ENCODE peak calls at places on chromosomes 6 and 20, in ten cellular contexts. F, K, S, N, B, Q, D, J, M and Z are unnamed samples.

GRCh38 chr6:148926478-148926877 is 179.6 kb downstream of the UST start:
- DNase-seq in F (no peak), B (peak; percentile 5), K (no peak), Q (no peak), S (no peak), D (no peak), J (no peak), N (no peak), M (no peak), Z (no peak)

GRCh38 chr6:121573466-121573865 is 138.0 kb downstream of the GJA1 start:
- DNase-seq in Q (no peak), B (peak; percentile 10), D (no peak), M (no peak), K (no peak), S (no peak), J (no peak), N (no peak), F (no peak), Z (no peak)

GRCh38 chr20:41509316-41509715 is 108.9 kb downstream of the CHD6 start:
- DNase-seq in D (no peak), F (no peak), Q (no peak), S (no peak), M (no peak), J (no peak), B (no peak), K (no peak), N (peak; percentile 31), Z (no peak)

GRCh38 chr6:35543459-35544193 is 30.9 kb upstream of the TULP1 start:
- DNase-seq in F (no peak), K (no peak), B (no peak), J (no peak), S (no peak), Q (no peak), M (no peak), N (no peak), D (no peak), Z (no peak)

GRCh38 chr20:51622004-51622874 is 79.7 kb upstream of the NFATC2 start:
- DNase-seq in F (no peak), J (no peak), K (no peak), N (no peak), B (no peak), Q (no peak), S (no peak), D (no peak), M (no peak), Z (no peak)

GRCh38 chr6:2958331-2958711 is 13.0 kb downstream of the SERPINB6 start:
- DNase-seq in F (no peak), B (no peak), J (no peak), K (no peak), S (no peak), D (no peak), Q (no peak), N (no peak), M (no peak), Z (no peak)

GRCh38 chr6:7112741-7113313 is 5.1 kb downstream of the RREB1 start:
- DNase-seq in K (peak; percentile 66), B (no peak), J (no peak), D (peak; percentile 51), M (peak; percentile 38), S (no peak), N (peak; percentile 66), Q (no peak), F (no peak), Z (no peak)

GRCh38 chr6:116316772-116317467 is 37.2 kb upstream of the TSPYL1 start:
- DNase-seq in D (no peak), N (no peak), M (no peak), J (no peak), K (no peak), Q (no peak), B (peak; percentile 22), F (no peak), S (no peak), Z (no peak)

GRCh38 chr6:19841181-19841580 is 4.0 kb downstream of the ID4 start:
- DNase-seq in F (no peak), N (no peak), K (no peak), D (no peak), B (no peak), S (no peak), M (no peak), J (no peak), Q (no peak), Z (no peak)

GRCh38 chr20:35117148-35117547 is 24.5 kb upstream of the TRPC4AP start:
- DNase-seq in N (no peak), D (no peak), S (no peak), K (no peak), Q (no peak), B (peak; percentile 57), F (no peak), M (no peak), J (no peak), Z (no peak)

GRCh38 chr20:50213531-50214106 is 23.0 kb downstream of the CEBPB start:
- DNase-seq in B (no peak), J (no peak), D (no peak), M (no peak), F (no peak), N (no peak), K (no peak), S (no peak), Q (no peak), Z (no peak)

GRCh38 chr20:49287555-49288249 is 9.8 kb upstream of the ZNFX1 start:
- DNase-seq in J (no peak), M (no peak), K (no peak), S (no peak), N (no peak), B (peak; percentile 63), Q (peak; percentile 62), F (peak; percentile 35), D (no peak), Z (no peak)

GRCh38 chr6:118252474-118252873 is 295.6 kb upstream of the PLN start:
- DNase-seq in B (no peak), S (peak; percentile 43), Q (no peak), D (no peak), M (peak; percentile 6), F (no peak), J (no peak), N (no peak), K (no peak), Z (peak; percentile 25)

GRCh38 chr6:36399970-36400369 is 12.5 kb upstream of the ETV7 start:
- DNase-seq in K (no peak), F (no peak), S (no peak), B (no peak), Q (no peak), M (peak; percentile 45), D (peak; percentile 34), N (no peak), J (no peak), Z (peak; percentile 55)

GRCh38 chr6:97626586-97627441 is 343.8 kb upstream of the MMS22L start:
- DNase-seq in F (no peak), B (peak; percentile 3), N (no peak), J (no peak), M (no peak), S (no peak), Q (peak; percentile 13), D (no peak), K (no peak), Z (no peak)

GRCh38 chr6:152575621-152576150 is 61.5 kb downstream of the SYNE1 start:
- DNase-seq in M (no peak), Q (peak; percentile 22), B (peak; percentile 79), J (no peak), F (peak; percentile 29), D (no peak), S (no peak), K (no peak), N (no peak), Z (no peak)

GRCh38 chr6:42692151-42692911 is 30.1 kb downstream of the PRPH2 start:
- DNase-seq in D (no peak), K (peak; percentile 2), B (peak; percentile 77), J (no peak), M (no peak), Q (no peak), N (no peak), F (no peak), S (no peak), Z (no peak)

GRCh38 chr20:50837532-50838321 is 42.9 kb downstream of the BCAS4 start:
- DNase-seq in Q (peak; percentile 96), S (no peak), N (no peak), D (peak; percentile 74), M (peak; percentile 60), J (no peak), B (peak; percentile 93), K (peak; percentile 60), F (peak; percentile 95), Z (peak; percentile 75)

GRCh38 chr20:57104113-57104512 is 162.3 kb downstream of the BMP7 start:
- DNase-seq in K (no peak), S (no peak), J (no peak), B (no peak), N (no peak), D (no peak), Q (no peak), M (no peak), F (no peak), Z (no peak)
- TF ChIP-seq CTCF in K (no peak), S (no peak), J (no peak), B (no peak), N (no peak), D (no peak), Q (no peak), M (no peak), F (no peak), Z (no peak)

GRCh38 chr6:165760803-165761185 is 97.8 kb upstream of the PDE10A start:
- DNase-seq in S (peak; percentile 7), N (no peak), M (no peak), D (no peak), K (no peak), Q (no peak), B (no peak), J (no peak), F (no peak), Z (no peak)
- TF ChIP-seq CTCF in S (no peak), N (no peak), M (no peak), D (no peak), K (no peak), Q (no peak), B (no peak), J (no peak), F (no peak), Z (no peak)

GRCh38 chr6:167689751-167690150 is 137.0 kb upstream of the AFDN start:
- DNase-seq in F (no peak), M (no peak), Q (no peak), J (no peak), N (no peak), B (no peak), K (no peak), S (no peak), D (no peak), Z (no peak)
- TF ChIP-seq CTCF in F (no peak), M (no peak), Q (no peak), J (no peak), N (no peak), B (no peak), K (no peak), S (no peak), D (no peak), Z (no peak)

DNA sequence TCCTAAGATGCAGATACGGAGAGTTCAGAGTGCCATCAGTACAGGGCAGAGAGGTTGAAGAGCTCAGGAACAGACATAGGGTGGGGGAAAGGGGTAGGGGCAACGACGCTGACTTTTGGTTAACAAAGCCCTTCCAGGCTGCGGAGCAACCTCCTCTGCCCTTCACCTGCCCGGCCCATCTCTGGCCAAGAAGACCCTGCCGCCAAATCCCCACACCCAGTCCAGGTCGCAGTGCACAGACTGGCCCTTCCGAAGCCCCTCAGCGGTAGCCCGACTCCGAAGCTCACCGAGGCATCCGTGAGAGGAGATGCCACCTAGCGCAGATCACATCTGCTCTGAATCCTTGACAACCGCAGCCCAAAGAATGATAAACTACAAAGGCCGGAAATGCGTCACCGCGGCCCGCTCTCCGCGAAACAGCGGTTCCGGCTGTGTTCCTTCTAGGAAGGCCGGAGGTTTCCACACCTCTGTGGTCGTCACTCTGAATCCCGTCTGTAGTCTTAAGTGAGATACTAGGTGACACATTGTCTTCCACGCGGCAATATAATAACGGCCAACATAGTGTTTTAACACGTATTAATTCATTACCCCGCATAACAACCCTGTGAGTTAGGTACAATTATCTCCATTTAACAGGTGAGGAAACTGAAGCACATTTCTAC is at the start of gene ZSCAN23:
- DNase-seq in B (peak; percentile 93), D (peak; percentile 88), J (no peak), N (peak; percentile 70), F (peak; percentile 21), S (peak; percentile 90), M (peak; percentile 74), K (peak; percentile 90), Q (peak; percentile 69), Z (peak; percentile 69)
- TF ChIP-seq CTCF in B (no peak), D (no peak), J (no peak), N (no peak), F (no peak), S (no peak), M (no peak), K (no peak), Q (no peak), Z (no peak)